ENCODE peak calls at places on chromosomes 1 and 21, in seven cellular contexts. H is tibial nerve, Z is IMR-90, R is ovary, I is HCT116, G is lower leg skin, X is NB4. Q is an unnamed sample.

GRCh38 chr21:32113486-32113885 is 165.4 kb downstream of the MIS18A start:
- DNase-seq in X (no peak), R (no peak), I (no peak), G (no peak), Z (no peak), H (no peak), Q (no peak)

GRCh38 chr1:23801876-23802275 is 1.3 kb upstream of the GALE start:
- DNase-seq in R (no peak), G (no peak), Z (no peak), X (no peak), I (no peak), H (no peak), Q (peak)

GRCh38 chr1:37032660-37033354 is 1.5 kb downstream of the GRIK3 start:
- DNase-seq in X (no peak), Z (no peak), I (no peak), H (no peak), G (no peak), R (no peak), Q (no peak)

GRCh38 chr1:151108331-151108730 is 37.8 kb downstream of the GABPB2 start:
- DNase-seq in I (no peak), G (no peak), X (peak), H (no peak), R (no peak), Z (no peak), Q (no peak)

GRCh38 chr21:18603246-18603645 is 199.7 kb upstream of the TMPRSS15 start:
- DNase-seq in H (no peak), I (no peak), R (no peak), X (no peak), Z (no peak), G (no peak), Q (no peak)

GRCh38 chr1:176800978-176801552 is 338.1 kb downstream of the PAPPA2 start:
- DNase-seq in X (no peak), H (no peak), Z (no peak), R (no peak), G (no peak), I (no peak), Q (no peak)

GRCh38 chr1:117093091-117093534 is 28.4 kb downstream of the TRIM45 start:
- DNase-seq in G (no peak), R (no peak), Z (peak), X (no peak), I (no peak), H (peak), Q (peak)

GRCh38 chr21:18318156-18318555 is 73.5 kb downstream of the CHODL start:
- DNase-seq in H (no peak), I (no peak), R (no peak), X (no peak), G (no peak), Z (no peak), Q (no peak)

GRCh38 chr1:59290173-59290954 is 6.5 kb upstream of the FGGY start:
- DNase-seq in R (no peak), X (peak), G (no peak), Z (peak), H (no peak), I (peak), Q (peak)

GRCh38 chr1:57422271-57423134 is 1.4 kb downstream of the DAB1 start:
- DNase-seq in R (no peak), Z (peak), I (no peak), X (no peak), G (no peak), H (no peak), Q (no peak)

GRCh38 chr1:164141717-164142268 is 417.2 kb upstream of the PBX1 start:
- DNase-seq in I (no peak), Z (no peak), R (no peak), X (no peak), H (no peak), G (no peak), Q (no peak)

GRCh38 chr1:21295059-21295401 is 4.8 kb upstream of the ECE1 start:
- DNase-seq in H (no peak), I (peak), X (no peak), Z (peak), R (no peak), G (no peak), Q (no peak)

GRCh38 chr1:160046494-160047115 is 14.8 kb upstream of the PIGM start:
- DNase-seq in Z (peak), H (peak), I (no peak), G (peak), R (peak), X (peak), Q (peak)

GRCh38 chr1:160050619-160051018 is 18.8 kb upstream of the PIGM start:
- DNase-seq in X (no peak), H (no peak), Z (no peak), I (no peak), G (no peak), R (no peak), Q (no peak)

GRCh38 chr1:160048335-160048734 is 16.5 kb upstream of the PIGM start:
- DNase-seq in Z (no peak), H (no peak), X (no peak), R (no peak), I (no peak), G (no peak), Q (no peak)

GRCh38 chr1:160045653-160046052 is 13.9 kb upstream of the PIGM start:
- DNase-seq in Z (no peak), H (no peak), I (no peak), X (no peak), R (no peak), G (no peak), Q (no peak)

DNA sequence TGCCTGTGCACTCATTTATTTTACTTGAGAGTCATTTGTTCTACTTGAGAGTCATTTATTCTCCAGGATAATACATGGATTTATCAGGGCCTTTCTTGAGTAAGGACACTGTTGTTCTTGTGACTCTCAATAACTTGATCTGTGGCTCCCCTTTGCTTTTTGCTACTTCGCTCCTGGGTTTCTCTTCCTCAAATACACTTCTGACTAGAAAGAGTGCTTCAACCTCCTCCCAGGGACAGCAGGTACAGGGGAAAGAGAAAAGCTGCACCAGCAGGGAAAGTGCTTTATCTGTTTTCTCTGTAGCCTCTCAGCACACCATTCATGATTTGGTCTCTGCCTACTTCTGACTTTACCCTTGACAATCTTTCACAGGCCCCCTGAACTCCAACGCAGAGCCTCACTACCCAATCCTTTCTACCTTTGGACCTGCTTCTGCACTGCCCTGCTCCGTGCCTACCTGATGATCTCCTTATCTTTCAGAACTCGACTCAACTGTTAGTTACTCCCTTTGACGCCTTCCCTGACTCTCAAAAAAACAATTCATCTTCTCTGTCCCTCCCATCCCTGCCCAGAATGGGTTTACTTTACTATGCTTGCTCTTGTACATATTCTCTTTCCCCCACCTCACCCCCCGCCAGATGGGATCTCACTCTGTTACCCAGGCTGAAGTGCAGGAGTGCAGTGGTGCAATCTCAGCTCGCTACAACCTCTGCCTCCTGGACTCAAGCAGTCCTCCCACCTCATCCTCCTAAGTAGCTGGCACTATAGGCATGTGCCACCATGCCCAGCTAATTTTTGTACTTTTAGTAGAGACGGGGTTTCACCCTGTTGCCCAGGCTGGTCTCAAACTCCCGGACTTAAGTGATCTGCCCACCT is 15.6 kb upstream of the PIGM start:
- DNase-seq in G (no peak), Z (no peak), I (no peak), H (no peak), X (no peak), R (no peak), Q (no peak)
- H3K4me3 ChIP-seq in G (no peak), Z (no peak), I (no peak), H (no peak), X (no peak), R (no peak), Q (no peak)

DNA sequence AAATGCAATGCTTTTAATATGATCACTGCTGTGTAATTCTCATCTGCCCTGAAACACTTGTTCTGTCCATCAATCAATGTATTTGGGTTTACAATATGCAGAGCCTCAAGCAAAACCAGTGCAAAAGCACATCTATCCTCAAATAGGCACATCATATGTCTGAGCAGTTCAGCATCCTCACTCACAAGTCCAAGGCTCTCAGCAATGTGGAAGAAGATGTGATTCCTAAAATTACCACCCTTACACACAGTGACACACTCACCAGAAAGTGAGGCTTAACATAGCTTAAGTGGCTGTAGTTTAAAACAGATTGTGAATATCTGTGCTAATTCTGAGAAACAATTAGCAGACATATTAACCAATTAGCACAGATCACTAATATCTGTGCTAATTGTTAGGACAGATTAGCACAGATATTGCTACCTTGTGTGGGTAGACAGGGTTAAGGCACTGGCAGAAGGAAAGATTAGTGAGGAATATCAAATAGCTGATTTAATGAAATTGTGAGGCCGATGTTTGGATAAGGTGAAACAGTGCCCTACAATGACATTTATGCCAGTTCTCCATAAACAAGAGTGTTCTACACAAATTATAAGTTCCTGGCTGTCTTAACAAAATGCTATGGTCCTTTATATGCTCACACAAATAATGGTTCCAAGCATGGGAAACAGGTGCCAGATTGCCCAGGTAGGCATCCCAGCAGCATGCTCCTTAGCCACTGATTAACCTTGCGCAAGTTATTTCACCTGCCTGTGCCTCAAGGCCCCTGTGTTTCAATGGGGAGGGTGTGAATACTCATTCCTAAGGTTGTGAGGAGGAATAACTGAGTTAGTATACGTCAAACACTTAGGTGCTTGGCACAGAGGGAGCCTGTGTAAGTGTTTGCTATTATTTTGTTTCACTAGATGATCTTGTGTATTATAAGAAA is 41.7 kb downstream of the MRPL39 start:
- DNase-seq in I (no peak), H (no peak), Z (no peak), G (no peak), R (no peak), X (no peak), Q (no peak)
- TF ChIP-seq POLR2A in I (no peak), H (no peak), Z (no peak), G (no peak), R (no peak), X (no peak), Q (no peak)

DNA sequence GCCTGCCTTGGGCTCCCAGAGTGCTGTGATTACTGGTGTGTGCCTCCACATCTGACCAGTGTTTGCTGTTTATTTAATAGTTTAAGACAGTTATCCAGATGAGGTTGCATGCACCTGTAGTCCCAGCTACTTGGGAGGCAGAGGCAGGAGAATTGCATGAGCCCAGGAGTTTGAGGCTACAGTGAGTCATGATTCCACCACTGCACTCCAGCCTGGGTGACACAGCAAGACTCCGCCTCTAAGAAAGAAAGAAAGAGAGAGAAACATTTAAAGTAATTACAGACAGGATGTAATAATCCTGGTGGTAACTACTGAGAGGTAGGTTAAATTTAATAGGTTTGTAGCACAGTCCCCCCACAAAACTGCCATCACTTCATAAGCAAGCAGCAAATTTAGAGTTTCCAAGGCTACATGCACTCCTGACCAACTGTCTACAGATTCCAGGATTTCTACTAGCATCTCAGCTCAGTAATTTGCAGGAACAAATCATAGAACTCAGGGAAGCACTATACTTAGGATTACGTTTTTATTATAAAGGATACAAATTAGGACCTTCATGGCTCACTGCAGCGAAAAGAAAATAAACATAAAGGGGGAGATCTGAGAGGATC is 89.6 kb downstream of the PKN2 start:
- DNase-seq in G (no peak), Z (peak), H (no peak), R (no peak), X (peak), I (peak), Q (peak)
- H3K4me3 ChIP-seq in G (no peak), Z (no peak), H (no peak), R (no peak), X (no peak), I (peak), Q (no peak)

GRCh38 chr1:209808059-209808494 is 2.1 kb upstream of the IRF6 start:
- DNase-seq in H (no peak), X (no peak), G (no peak), I (no peak), R (no peak), Z (peak), Q (peak)

GRCh38 chr1:209803568-209803967 is 2.4 kb downstream of the IRF6 start:
- DNase-seq in I (no peak), G (no peak), R (no peak), H (no peak), X (no peak), Z (no peak), Q (no peak)

GRCh38 chr1:209805341-209805781 is 581 bp downstream of the IRF6 start:
- DNase-seq in X (no peak), H (no peak), R (no peak), Z (no peak), G (no peak), I (no peak), Q (peak)

GRCh38 chr1:209807509-209807908 is 1.6 kb upstream of the IRF6 start:
- DNase-seq in Z (no peak), G (no peak), I (no peak), R (no peak), H (no peak), X (no peak), Q (no peak)

DNA sequence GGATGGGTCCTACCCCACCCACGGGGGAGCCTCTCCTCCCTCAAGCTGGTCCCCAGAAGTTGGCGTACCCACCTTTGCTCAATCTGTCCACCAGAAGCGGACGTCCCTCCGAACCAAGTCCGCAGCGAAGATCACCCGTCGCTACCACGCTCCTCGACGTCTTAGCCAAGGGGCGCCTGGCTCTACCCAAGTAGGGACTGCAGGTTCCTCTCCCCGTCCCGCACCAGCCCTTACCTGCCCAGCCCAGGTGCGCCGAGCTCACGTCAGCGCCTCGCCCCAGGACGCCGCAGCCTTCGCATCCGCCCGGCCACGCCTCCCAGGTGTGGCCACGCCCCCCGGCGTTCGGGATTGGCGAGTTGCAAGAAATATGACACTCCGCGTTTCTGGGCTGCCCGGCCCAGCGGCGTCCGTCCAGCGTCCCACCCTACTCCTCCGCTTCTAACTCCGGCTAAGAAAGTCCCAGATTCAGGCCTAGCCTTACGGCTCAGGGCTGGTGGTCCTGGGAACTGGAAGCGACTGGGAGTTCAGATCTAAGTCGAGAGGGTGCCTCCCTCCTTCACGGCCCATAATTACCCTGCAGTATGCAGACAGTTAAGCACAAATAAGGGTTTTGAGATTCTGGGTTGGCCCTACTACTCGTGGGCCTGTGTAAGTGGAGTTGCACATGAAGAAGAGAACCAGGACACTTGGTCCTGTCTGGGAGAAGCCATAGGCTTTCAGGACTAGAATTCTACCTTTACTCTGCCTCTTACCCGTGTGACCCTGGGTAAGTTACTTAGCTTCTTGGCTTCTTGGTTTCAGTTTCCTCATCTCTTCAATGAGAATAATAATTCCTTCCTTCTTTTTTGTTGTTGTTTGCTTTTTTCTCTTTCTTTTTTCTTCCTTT is at the start of gene IRF6:
- DNase-seq in Z (peak), R (peak), H (peak), I (peak), X (no peak), G (peak), Q (peak)
- TF ChIP-seq POLR2A in Z (no peak), R (peak), H (no peak), I (peak), X (no peak), G (no peak), Q (peak)

GRCh38 chr1:227728892-227729143 is 6.3 kb downstream of the JMJD4 start:
- DNase-seq in G (no peak), Z (no peak), X (no peak), I (no peak), R (no peak), H (no peak), Q (no peak)

GRCh38 chr1:227725036-227725435 is 10.1 kb downstream of the JMJD4 start:
- DNase-seq in I (no peak), H (no peak), X (no peak), Z (no peak), R (no peak), G (no peak), Q (no peak)

GRCh38 chr1:227726318-227726717 is 8.8 kb downstream of the JMJD4 start:
- DNase-seq in Z (no peak), R (no peak), I (no peak), H (no peak), G (no peak), X (no peak), Q (no peak)

GRCh38 chr1:227728059-227728891 is 6.8 kb downstream of the JMJD4 start:
- DNase-seq in G (no peak), I (peak), X (peak), R (peak), H (peak), Z (peak), Q (peak)

GRCh38 chr1:227726924-227727599 is 8.0 kb downstream of the JMJD4 start:
- DNase-seq in R (no peak), G (no peak), H (no peak), I (no peak), Z (no peak), X (no peak), Q (no peak)
- H3K4me3 ChIP-seq in R (no peak), G (no peak), H (no peak), I (no peak), Z (no peak), X (no peak), Q (no peak)

DNA sequence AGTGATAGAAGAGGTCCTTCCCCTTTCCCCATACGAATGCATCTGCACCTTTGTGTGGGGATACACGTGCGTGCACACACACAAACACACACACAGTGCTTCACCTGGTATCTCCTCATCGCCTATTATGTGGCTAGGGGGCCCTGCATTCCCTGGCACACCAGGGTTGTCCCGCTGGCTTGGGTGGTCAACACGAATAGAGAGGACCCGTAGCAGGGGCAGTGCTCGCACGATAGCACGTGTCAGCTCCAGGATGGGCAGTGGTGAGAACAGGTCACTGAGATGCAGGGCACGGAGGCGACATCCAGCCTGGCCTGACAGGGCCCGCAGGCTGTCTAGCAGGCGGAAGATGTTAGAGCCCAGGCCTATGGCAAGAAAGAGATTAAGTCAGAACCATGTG is 22.4 kb downstream of the LRRC41 start:
- DNase-seq in G (no peak), X (no peak), H (no peak), I (no peak), Z (no peak), R (no peak), Q (no peak)
- TF ChIP-seq POLR2A in G (no peak), X (no peak), H (no peak), I (no peak), Z (no peak), R (no peak), Q (no peak)